ENCODE peak calls at places on chromosomes 7 and 10, in nine cellular contexts. C is foreskin fibroblast, M is tibial artery, A is cardiac muscle cell, U is psoas muscle, N is neural progenitor cell, D is fibroblast of pulmonary artery, Y is bronchial epithelial cell, T is brain microvascular endothelial cell. G is an unnamed sample.

GRCh38 chr10:131871673-131872005 is 29.2 kb upstream of the PPP2R2D start:
- DNase-seq in D (no peak), Y (no peak), M (peak), U (no peak), N (no peak), A (no peak), T (no peak), C (no peak), G (no peak)

GRCh38 chr10:121667948-121668335 is 69.7 kb upstream of the FGFR2 start:
- DNase-seq in M (no peak), Y (peak), T (no peak), A (peak), N (no peak), U (no peak), D (no peak), C (no peak), G (no peak)

GRCh38 chr7:87226495-87226894 is 7.0 kb upstream of the TMEM243 start:
- DNase-seq in D (no peak), N (no peak), M (no peak), Y (no peak), C (no peak), T (no peak), U (no peak), A (no peak), G (no peak)

GRCh38 chr10:43284341-43284910 is 17.6 kb upstream of the RASGEF1A start:
- DNase-seq in D (peak), U (no peak), T (no peak), Y (peak), C (no peak), N (peak), A (no peak), M (no peak), G (no peak)

GRCh38 chr10:23100331-23101030 is 5.1 kb downstream of the MSRB2 start:
- DNase-seq in D (no peak), A (no peak), Y (no peak), C (no peak), N (no peak), M (no peak), T (no peak), U (no peak), G (no peak)

GRCh38 chr7:137091396-137091795 is 222.9 kb downstream of the CHRM2 start:
- DNase-seq in T (peak), U (no peak), N (peak), M (no peak), A (peak), Y (no peak), D (peak), C (peak), G (no peak)

GRCh38 chr7:112069879-112070321 is 136.3 kb downstream of the DOCK4 start:
- DNase-seq in D (peak), A (peak), Y (peak), M (no peak), C (peak), T (no peak), U (no peak), N (no peak), G (no peak)

GRCh38 chr10:4130685-4131084 is 345.7 kb upstream of the KLF6 start:
- DNase-seq in Y (no peak), C (no peak), T (no peak), N (no peak), D (no peak), A (no peak), M (no peak), U (no peak), G (no peak)

GRCh38 chr10:42933454-42934340 is 143.2 kb upstream of the RET start:
- DNase-seq in D (peak), Y (peak), A (peak), U (no peak), T (no peak), M (no peak), C (no peak), N (peak), G (no peak)

GRCh38 chr7:68542831-68543230 is 1055.4 kb upstream of the AUTS2 start:
- DNase-seq in C (no peak), U (no peak), M (no peak), A (no peak), N (no peak), T (no peak), Y (no peak), D (no peak), G (no peak)

GRCh38 chr7:28296571-28297483 is 115.5 kb upstream of the CREB5 start:
- DNase-seq in Y (peak), U (no peak), T (no peak), M (no peak), N (peak), D (peak), A (peak), C (peak), G (no peak)

GRCh38 chr10:130337696-130338587 is 201.8 kb downstream of the GLRX3 start:
- DNase-seq in D (no peak), N (no peak), C (no peak), A (no peak), Y (no peak), U (no peak), T (no peak), M (no peak), G (no peak)

DNA sequence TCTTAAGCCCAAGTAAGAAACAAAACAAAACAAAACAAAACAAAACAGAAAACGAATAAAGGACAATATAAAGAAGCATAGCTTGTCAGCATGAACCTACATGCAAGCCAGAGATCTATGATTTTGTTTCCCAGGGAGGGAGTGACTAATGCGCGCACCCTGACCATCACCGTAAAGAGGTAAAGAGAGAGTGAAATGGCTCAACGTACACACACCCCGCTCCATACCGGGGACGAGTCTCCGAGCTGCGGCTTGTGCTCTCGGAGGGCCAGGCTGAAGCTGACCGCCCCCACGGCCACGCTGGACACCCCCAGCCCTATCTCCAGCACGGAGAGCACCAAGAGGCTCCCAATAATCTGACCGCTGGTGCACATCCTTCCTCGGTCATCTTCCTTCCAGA is 1.1 kb downstream of the TMEM196 start:
- DNase-seq in M (no peak), T (no peak), A (no peak), U (no peak), D (no peak), N (peak), Y (peak), C (no peak), G (no peak)
- H3K4me3 ChIP-seq in M (peak), T (peak), A (no peak), U (no peak), D (no peak), N (peak), Y (peak), C (no peak), G (peak)

DNA sequence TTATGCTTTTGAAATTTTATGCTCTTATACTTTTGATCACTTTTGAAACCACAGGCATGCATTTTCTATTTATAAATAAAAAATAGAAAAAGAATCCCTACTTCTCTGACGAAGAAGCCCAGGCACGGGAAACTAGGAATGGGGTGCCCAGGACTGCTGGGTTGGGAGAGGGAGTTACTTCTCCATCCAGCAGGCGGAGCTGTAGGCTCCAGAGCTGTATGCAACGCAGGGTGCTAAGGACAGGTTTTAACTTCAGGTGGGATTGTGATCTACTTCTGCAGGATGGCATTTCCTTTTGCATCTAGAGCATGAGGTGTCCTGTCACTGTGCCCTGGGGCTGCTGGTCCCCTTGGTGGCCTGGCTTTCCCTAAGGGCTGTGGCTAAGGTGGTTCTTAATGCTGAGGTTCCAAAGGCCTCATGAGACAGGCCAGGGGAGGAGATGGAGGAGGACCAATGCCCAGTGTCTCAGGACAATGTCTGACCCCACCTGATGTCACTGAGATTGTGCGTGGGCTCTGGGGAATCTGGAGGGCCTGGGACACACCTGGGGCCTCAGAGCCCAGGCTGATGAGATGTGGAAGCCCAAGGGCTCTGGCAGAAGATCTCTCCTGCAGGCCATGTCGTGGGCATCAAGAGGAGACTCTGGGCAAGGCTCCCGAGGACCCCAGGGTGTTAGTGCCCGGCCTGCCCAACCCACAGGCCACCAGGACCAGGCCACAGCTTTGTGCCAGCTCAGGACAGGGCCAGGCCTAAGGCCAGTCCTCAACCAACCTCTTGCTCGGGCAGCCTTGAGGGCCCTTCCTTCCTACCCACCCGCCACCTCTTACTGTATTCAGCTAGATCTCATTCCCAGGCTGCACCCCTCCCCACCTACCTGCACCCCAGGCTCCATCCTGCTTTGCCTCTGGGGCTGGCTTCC is 507 bp downstream of the CCDC201 start:
- DNase-seq in N (peak), C (no peak), A (peak), T (no peak), D (no peak), Y (peak), U (no peak), M (no peak), G (no peak)
- TF ChIP-seq CTCF in N (peak), C (peak), A (peak), T (peak), D (peak), Y (peak), U (no peak), M (no peak), G (peak)

GRCh38 chr10:101485207-101485606 is 102.8 kb downstream of the POLL start:
- DNase-seq in C (no peak), Y (no peak), A (no peak), U (no peak), N (peak), T (no peak), D (no peak), M (no peak), G (no peak)
- H3K4me3 ChIP-seq in C (no peak), Y (no peak), A (no peak), U (peak), N (peak), T (no peak), D (no peak), M (no peak), G (no peak)

GRCh38 chr10:91632671-91633550 is at the start of gene PPP1R3C:
- DNase-seq in D (peak), C (peak), U (peak), N (peak), Y (peak), A (peak), M (peak), T (peak), G (peak)
- TF ChIP-seq CTCF in D (peak), C (peak), U (peak), N (peak), Y (peak), A (peak), M (no peak), T (peak), G (peak)

GRCh38 chr7:12570529-12571461 is at the start of gene SCIN:
- DNase-seq in D (peak), T (peak), Y (no peak), A (peak), C (peak), N (peak), M (no peak), U (peak), G (no peak)

GRCh38 chr7:12570148-12570528 is 382 bp upstream of the SCIN start:
- DNase-seq in U (no peak), C (no peak), N (peak), M (no peak), A (no peak), D (peak), Y (peak), T (no peak), G (no peak)

GRCh38 chr7:12569673-12570072 is 847 bp upstream of the SCIN start:
- DNase-seq in T (no peak), M (no peak), C (no peak), N (no peak), U (no peak), Y (no peak), A (no peak), D (no peak), G (no peak)

GRCh38 chr7:12572941-12573340 is 2.4 kb downstream of the SCIN start:
- DNase-seq in C (peak), D (no peak), U (no peak), T (no peak), Y (no peak), A (no peak), M (no peak), N (no peak), G (no peak)

DNA sequence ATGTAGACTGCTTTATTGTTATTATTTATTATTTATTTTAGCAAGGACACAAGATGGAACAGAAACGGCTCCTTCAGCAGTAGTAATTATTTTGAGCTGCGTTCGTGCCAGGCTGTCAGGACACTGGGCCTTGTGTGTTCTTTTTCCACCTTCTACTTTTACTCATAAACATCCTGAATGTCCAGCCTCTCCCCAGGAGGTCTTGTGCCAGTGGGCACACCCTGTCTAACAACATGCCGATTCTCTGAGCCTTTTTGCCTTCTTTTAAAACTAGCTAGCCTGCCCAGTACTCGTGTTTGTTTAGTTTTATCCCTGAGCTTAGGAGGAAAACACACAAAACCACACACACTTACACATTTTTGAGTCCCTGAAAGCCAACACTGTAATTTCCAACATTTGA is 1.2 kb downstream of the SCIN start:
- DNase-seq in N (no peak), T (no peak), U (no peak), A (no peak), D (no peak), Y (no peak), C (no peak), M (no peak), G (no peak)
- H3K4me3 ChIP-seq in N (no peak), T (no peak), U (no peak), A (no peak), D (no peak), Y (no peak), C (no peak), M (no peak), G (no peak)

GRCh38 chr7:106756071-106756470 is 95.1 kb upstream of the CCDC71L start:
- DNase-seq in U (no peak), T (no peak), D (no peak), Y (no peak), N (no peak), M (no peak), A (no peak), C (no peak), G (no peak)
- TF ChIP-seq CTCF in U (no peak), T (no peak), D (no peak), Y (no peak), N (no peak), M (no peak), A (no peak), C (no peak), G (no peak)

DNA sequence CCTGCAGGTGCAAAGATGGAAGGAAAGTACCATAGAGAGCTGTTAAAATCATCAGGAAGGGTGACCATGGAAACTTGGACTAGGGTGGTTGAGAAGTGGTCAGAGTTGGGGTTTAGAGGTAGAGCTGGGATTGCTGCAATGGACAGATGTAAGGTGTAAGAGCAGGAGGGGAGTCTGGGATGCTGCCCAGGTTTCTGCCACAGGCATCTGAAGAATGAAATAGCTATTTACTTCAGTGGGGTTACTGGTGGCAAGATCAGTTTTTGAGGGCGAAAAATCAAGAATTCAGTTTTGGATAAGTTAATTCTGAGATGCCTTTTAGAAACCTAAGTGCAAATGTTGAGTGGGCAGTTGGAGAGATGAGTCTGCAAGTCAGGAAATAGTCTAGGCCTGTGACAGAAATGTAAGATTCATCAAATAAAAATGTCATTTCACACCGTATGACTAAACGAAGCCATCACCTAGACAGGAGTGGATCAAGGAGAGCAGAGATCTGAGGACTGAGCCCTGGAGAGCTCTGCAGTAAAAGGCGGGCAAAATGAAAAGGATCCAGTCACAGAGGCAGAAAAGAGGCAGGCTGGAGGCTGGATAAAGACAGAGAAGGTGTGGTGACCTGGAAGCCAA is 22.7 kb upstream of the TOMM7 start:
- DNase-seq in C (no peak), M (no peak), D (no peak), T (no peak), U (no peak), Y (no peak), N (no peak), A (no peak), G (no peak)
- H3K4me3 ChIP-seq in C (no peak), M (no peak), D (no peak), T (no peak), U (no peak), Y (no peak), N (no peak), A (no peak), G (no peak)

G was measured in kidney epithelial cell.